ENCODE peak calls at places on chromosomes 4 and X, in four cellular contexts. Y is natural killer cell, G is brain microvascular endothelial cell, Z is mucosa of descending colon. V is an unnamed sample.

GRCh38 chrX:154370300-154370881 is 4.0 kb downstream of the FLNA start:
- DNase-seq in Y (no peak), G (no peak), Z (no peak), V (no peak)

GRCh38 chr4:1218892-1219552 is 29.9 kb downstream of the CTBP1 start:
- DNase-seq in Y (no peak), G (no peak), Z (no peak), V (no peak)

GRCh38 chrX:140040397-140040796 is 75.1 kb upstream of the CXorf66 start:
- DNase-seq in Y (no peak), G (no peak), Z (no peak), V (peak; percentile 90)

GRCh38 chrX:19823031-19823430 is 64.4 kb downstream of the SH3KBP1 start:
- DNase-seq in Y (no peak), G (no peak), Z (no peak), V (no peak)

GRCh38 chrX:14934423-14934822 is 61.2 kb downstream of the MOSPD2 start:
- DNase-seq in Y (no peak), G (no peak), Z (no peak), V (no peak)

GRCh38 chr4:103786014-103786413 is 66.2 kb upstream of the TACR3 start:
- DNase-seq in Y (no peak), G (peak; percentile 1), Z (no peak), V (peak; percentile 64)

GRCh38 chr4:128285085-128286023 is 2.3 kb downstream of the PGRMC2 start:
- DNase-seq in Y (no peak), G (no peak), Z (peak; percentile 48), V (no peak)

GRCh38 chrX:133923113-133923512 is 62.3 kb downstream of the GPC3 start:
- DNase-seq in Y (no peak), G (no peak), Z (no peak), V (no peak)

GRCh38 chr4:95572304-95572991 is 23.7 kb upstream of the UNC5C start:
- DNase-seq in Y (no peak), G (peak; percentile 60), Z (no peak), V (peak; percentile 90)

GRCh38 chrX:12210196-12210815 is 72.0 kb downstream of the FRMPD4 start:
- DNase-seq in Y (no peak), G (peak; percentile 50), Z (no peak), V (peak; percentile 65)

GRCh38 chrX:10741003-10741402 is 120.6 kb upstream of the MID1 start:
- DNase-seq in Y (no peak), G (no peak), Z (no peak), V (no peak)

GRCh38 chr4:55329012-55329411 is 17.0 kb upstream of the SRD5A3 start:
- DNase-seq in Y (no peak), G (no peak), Z (no peak), V (no peak)

GRCh38 chrX:40148439-40149285 is 50.9 kb upstream of the BCOR start:
- DNase-seq in Y (no peak), G (no peak), Z (no peak), V (no peak)

GRCh38 chr4:17761062-17761461 is 20.4 kb downstream of the FAM184B start:
- DNase-seq in Y (no peak), G (no peak), Z (no peak), V (no peak)

GRCh38 chr4:90281956-90282355 is 154.8 kb downstream of the CCSER1 start:
- DNase-seq in Y (no peak), G (no peak), Z (no peak), V (no peak)

GRCh38 chr4:7204656-7205387 is 12.5 kb downstream of the SORCS2 start:
- DNase-seq in Y (no peak), G (no peak), Z (peak; percentile 35), V (no peak)

GRCh38 chr4:77306496-77306895 is 149.5 kb downstream of the CCNG2 start:
- DNase-seq in Y (no peak), G (no peak), Z (no peak), V (no peak)

GRCh38 chr4:119834901-119835300 is 206.3 kb upstream of the PDE5A start:
- DNase-seq in Y (no peak), G (no peak), Z (no peak), V (no peak)

GRCh38 chr4:39706829-39707511 is 9.0 kb downstream of the UBE2K start:
- DNase-seq in Y (no peak), G (peak; percentile 76), Z (no peak), V (no peak)

GRCh38 chrX:46628406-46629371 is 55.1 kb downstream of the CHST7 start:
- DNase-seq in Y (no peak), G (peak; percentile 35), Z (no peak), V (no peak)

GRCh38 chrX:47566841-47567240 is 5.8 kb downstream of the ARAF start:
- DNase-seq in Y (no peak), G (no peak), Z (no peak), V (no peak)

GRCh38 chr4:35166437-35166836 is 1077.9 kb downstream of the ARAP2 start:
- DNase-seq in Y (no peak), G (no peak), Z (no peak), V (peak; percentile 83)

GRCh38 chrX:150954951-150955350 is 28.2 kb upstream of the HMGB3 start:
- DNase-seq in Y (no peak), G (no peak), Z (no peak), V (no peak)

GRCh38 chr4:126898815-126899214 is 733.9 kb upstream of the INTU start:
- DNase-seq in Y (no peak), G (no peak), Z (no peak), V (no peak)

GRCh38 chrX:142804085-142804484 is 221.6 kb upstream of the SPANXN4 start:
- DNase-seq in Y (no peak), G (no peak), Z (no peak), V (peak; percentile 6)

GRCh38 chrX:47228550-47229270 is 4.1 kb upstream of the USP11 start:
- DNase-seq in Y (no peak), G (no peak), Z (no peak), V (no peak)

GRCh38 chrX:51035746-51036145 is 125.2 kb downstream of the BMP15 start:
- DNase-seq in Y (no peak), G (no peak), Z (no peak), V (no peak)

GRCh38 chr4:77376788-77377460 is 219.9 kb downstream of the CCNG2 start:
- DNase-seq in Y (no peak), G (no peak), Z (no peak), V (no peak)

GRCh38 chr4:54063737-54064316 is 578 bp downstream of the CHIC2 start:
- DNase-seq in Y (peak; percentile 61), G (no peak), Z (peak; percentile 73), V (peak; percentile 27)

GRCh38 chr4:13700196-13701140 is 72.9 kb upstream of the BOD1L1 start:
- DNase-seq in Y (no peak), G (peak; percentile 58), Z (no peak), V (peak; percentile 85)

DNA sequence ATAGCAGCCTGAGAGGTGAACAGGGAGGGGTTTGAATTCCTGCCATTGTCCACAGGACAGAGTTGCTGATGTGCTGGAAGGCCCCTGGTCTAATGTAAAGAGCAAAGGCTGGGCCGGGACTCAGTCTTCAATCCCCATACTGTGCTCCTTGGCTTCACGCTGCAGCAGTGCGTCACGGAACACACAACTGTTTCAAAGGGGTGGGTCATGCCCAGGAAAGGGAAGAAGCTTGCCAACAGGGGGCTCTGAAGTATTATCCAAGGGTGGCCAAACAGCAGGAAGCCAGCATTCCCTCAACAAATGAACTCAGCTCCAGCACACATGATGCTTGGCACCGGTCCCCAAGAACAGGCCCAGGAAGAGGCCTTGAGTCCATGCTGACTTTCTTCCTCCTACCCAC is 122.5 kb downstream of the NFKB1 start:
- DNase-seq in Y (no peak), G (peak; percentile 63), Z (no peak), V (peak; percentile 48)
- TF ChIP-seq CTCF in Y (no peak), G (peak; percentile 79), Z (no peak), V (peak; percentile 12)

DNA sequence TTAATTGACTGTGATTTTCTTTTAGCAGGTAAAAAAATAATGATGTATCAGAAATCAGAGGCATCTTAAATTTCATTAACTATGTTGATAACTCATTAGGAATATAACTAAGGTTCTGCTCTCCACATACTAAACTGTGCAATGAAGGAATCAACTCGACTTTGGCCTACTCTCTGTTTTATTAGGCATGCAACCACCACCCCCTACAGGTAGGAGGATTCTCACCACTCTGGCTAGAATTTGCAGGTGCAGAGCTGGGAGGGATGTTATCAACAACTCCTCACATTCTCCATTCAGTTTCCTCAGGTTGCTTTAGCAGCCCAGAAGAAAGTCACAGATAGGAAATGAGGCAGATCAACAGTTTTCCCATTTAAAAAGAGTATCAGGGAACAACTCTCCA is 160.1 kb downstream of the COX18 start:
- DNase-seq in Y (no peak), G (no peak), Z (no peak), V (peak; percentile 39)
- TF ChIP-seq CTCF in Y (no peak), G (peak; percentile 59), Z (no peak), V (peak; percentile 13)

GRCh38 chr4:87114245-87115062 is 106.0 kb downstream of the KLHL8 start:
- DNase-seq in Y (no peak), G (no peak), Z (no peak), V (no peak)
- TF ChIP-seq CTCF in Y (no peak), G (peak; percentile 32), Z (no peak), V (no peak)

GRCh38 chr4:152104286-152104685 is 343.5 kb upstream of the GATB start:
- DNase-seq in Y (no peak), G (no peak), Z (no peak), V (no peak)

GRCh38 chr4:152104846-152105462 is 344.1 kb upstream of the GATB start:
- DNase-seq in Y (no peak), G (no peak), Z (no peak), V (no peak)

GRCh38 chr4:152106113-152106763 is 345.4 kb upstream of the GATB start:
- DNase-seq in Y (no peak), G (peak; percentile 91), Z (peak; percentile 63), V (peak; percentile 93)

GRCh38 chr4:152107736-152108500 is 347.1 kb upstream of the GATB start:
- DNase-seq in Y (no peak), G (no peak), Z (no peak), V (no peak)

GRCh38 chr4:152106781-152107321 is 346.0 kb upstream of the GATB start:
- DNase-seq in Y (no peak), G (no peak), Z (no peak), V (peak; percentile 22)
- TF ChIP-seq CTCF in Y (no peak), G (no peak), Z (no peak), V (no peak)

GRCh38 chrX:21839334-21840198 is at the start of gene MBTPS2:
- DNase-seq in Y (peak; percentile 65), G (peak; percentile 76), Z (peak; percentile 89), V (peak; percentile 78)

GRCh38 chrX:21843179-21843578 is 3.8 kb downstream of the MBTPS2 start:
- DNase-seq in Y (no peak), G (no peak), Z (no peak), V (no peak)

GRCh38 chrX:21847342-21847741 is 7.9 kb downstream of the MBTPS2 start:
- DNase-seq in Y (no peak), G (no peak), Z (no peak), V (no peak)

GRCh38 chrX:21840199-21840557 is 761 bp downstream of the MBTPS2 start:
- DNase-seq in Y (no peak), G (no peak), Z (no peak), V (no peak)

DNA sequence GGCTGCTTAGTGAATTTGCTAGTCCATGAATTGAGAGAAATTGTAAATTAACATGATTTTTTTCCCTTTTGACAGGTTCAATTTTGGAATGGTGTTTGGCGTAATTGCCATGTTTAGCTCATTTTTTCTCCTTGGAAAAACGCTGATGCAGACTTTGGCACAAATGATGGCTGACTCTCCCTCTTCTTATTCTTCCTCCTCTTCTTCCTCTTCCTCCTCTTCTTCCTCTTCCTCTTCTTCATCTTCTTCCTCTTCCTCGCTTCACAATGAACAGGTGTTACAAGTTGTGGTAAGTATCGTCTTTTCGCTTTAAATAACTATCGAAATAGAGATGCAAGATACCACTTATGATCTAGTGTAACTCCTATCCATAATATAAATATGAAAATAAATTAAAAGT is 5.7 kb downstream of the MBTPS2 start:
- DNase-seq in Y (no peak), G (no peak), Z (no peak), V (no peak)
- TF ChIP-seq CTCF in Y (no peak), G (no peak), Z (no peak), V (no peak)

GRCh38 chrX:7147978-7148824 is at the start of gene PUDP:
- DNase-seq in Y (peak; percentile 82), G (peak; percentile 80), Z (peak; percentile 94), V (peak; percentile 84)
- TF ChIP-seq CTCF in Y (no peak), G (peak; percentile 23), Z (no peak), V (no peak)